ENCODE peak calls at places on chromosome 18, in five cellular contexts. One of them, this sample, is unnamed.

GRCh38 chr18:30582078-30582477 is 460.5 kb downstream of the DSC3 start:
- DNase-seq in KG1: no peak
- DNase-seq in HT1080: peak
- DNase-seq in Ammon's horn: no peak
- DNase-seq in activated CD4-positive, alpha-beta T cell treated with anti-CD3 and anti-CD28 coated beads, Interleukin-2, amount 10 ng/mL, durations not matched to agents 7 days and 5 days: no peak
- DNase-seq in this sample: no peak

GRCh38 chr18:58054041-58054733 is 10.2 kb downstream of the NEDD4L start:
- DNase-seq in KG1: no peak
- DNase-seq in HT1080: peak
- DNase-seq in activated CD4-positive, alpha-beta T cell treated with anti-CD3 and anti-CD28 coated beads, Interleukin-2, amount 10 ng/mL, durations not matched to agents 7 days and 5 days: no peak
- DNase-seq in Ammon's horn: no peak
- DNase-seq in this sample: no peak

GRCh38 chr18:22345733-22346132 is 72.0 kb downstream of the CTAGE1 start:
- DNase-seq in Ammon's horn: no peak
- DNase-seq in HT1080: no peak
- DNase-seq in KG1: no peak
- DNase-seq in activated CD4-positive, alpha-beta T cell treated with anti-CD3 and anti-CD28 coated beads, Interleukin-2, amount 10 ng/mL, durations not matched to agents 7 days and 5 days: no peak
- DNase-seq in this sample: no peak

GRCh38 chr18:48325115-48325670 is 84.0 kb downstream of the ZBTB7C start:
- DNase-seq in Ammon's horn: no peak
- DNase-seq in KG1: no peak
- DNase-seq in activated CD4-positive, alpha-beta T cell treated with anti-CD3 and anti-CD28 coated beads, Interleukin-2, amount 10 ng/mL, durations not matched to agents 7 days and 5 days: no peak
- DNase-seq in HT1080: no peak
- DNase-seq in this sample: no peak

GRCh38 chr18:10086458-10086857 is 172.6 kb downstream of the VAPA start:
- DNase-seq in activated CD4-positive, alpha-beta T cell treated with anti-CD3 and anti-CD28 coated beads, Interleukin-2, amount 10 ng/mL, durations not matched to agents 7 days and 5 days: no peak
- DNase-seq in HT1080: no peak
- DNase-seq in Ammon's horn: no peak
- DNase-seq in KG1: no peak
- DNase-seq in this sample: no peak

GRCh38 chr18:10924290-10924689 is 225.1 kb downstream of the PIEZO2 start:
- DNase-seq in activated CD4-positive, alpha-beta T cell treated with anti-CD3 and anti-CD28 coated beads, Interleukin-2, amount 10 ng/mL, durations not matched to agents 7 days and 5 days: no peak
- DNase-seq in KG1: no peak
- DNase-seq in HT1080: no peak
- DNase-seq in Ammon's horn: no peak
- DNase-seq in this sample: no peak

GRCh38 chr18:9688036-9688741 is 19.9 kb upstream of the RAB31 start:
- DNase-seq in KG1: no peak
- DNase-seq in HT1080: no peak
- DNase-seq in Ammon's horn: no peak
- DNase-seq in activated CD4-positive, alpha-beta T cell treated with anti-CD3 and anti-CD28 coated beads, Interleukin-2, amount 10 ng/mL, durations not matched to agents 7 days and 5 days: no peak
- DNase-seq in this sample: no peak

GRCh38 chr18:79200546-79201268 is 131.5 kb downstream of the ATP9B start:
- DNase-seq in HT1080: peak
- DNase-seq in activated CD4-positive, alpha-beta T cell treated with anti-CD3 and anti-CD28 coated beads, Interleukin-2, amount 10 ng/mL, durations not matched to agents 7 days and 5 days: no peak
- DNase-seq in KG1: no peak
- DNase-seq in Ammon's horn: peak
- DNase-seq in this sample: no peak

GRCh38 chr18:69759046-69759445 is 188.6 kb downstream of the CD226 start:
- DNase-seq in KG1: no peak
- DNase-seq in HT1080: no peak
- DNase-seq in Ammon's horn: no peak
- DNase-seq in activated CD4-positive, alpha-beta T cell treated with anti-CD3 and anti-CD28 coated beads, Interleukin-2, amount 10 ng/mL, durations not matched to agents 7 days and 5 days: no peak
- DNase-seq in this sample: no peak

GRCh38 chr18:23115683-23116096 is 19.6 kb upstream of the CABLES1 start:
- DNase-seq in activated CD4-positive, alpha-beta T cell treated with anti-CD3 and anti-CD28 coated beads, Interleukin-2, amount 10 ng/mL, durations not matched to agents 7 days and 5 days: no peak
- DNase-seq in KG1: no peak
- DNase-seq in Ammon's horn: no peak
- DNase-seq in HT1080: peak
- DNase-seq in this sample: no peak

GRCh38 chr18:12886498-12887126 is 2.6 kb upstream of the PTPN2 start:
- DNase-seq in activated CD4-positive, alpha-beta T cell treated with anti-CD3 and anti-CD28 coated beads, Interleukin-2, amount 10 ng/mL, durations not matched to agents 7 days and 5 days: no peak
- DNase-seq in KG1: no peak
- DNase-seq in Ammon's horn: no peak
- DNase-seq in HT1080: peak
- DNase-seq in this sample: no peak

GRCh38 chr18:76697441-76697901 is 124.9 kb upstream of the ZNF236 start:
- DNase-seq in KG1: no peak
- DNase-seq in HT1080: no peak
- DNase-seq in activated CD4-positive, alpha-beta T cell treated with anti-CD3 and anti-CD28 coated beads, Interleukin-2, amount 10 ng/mL, durations not matched to agents 7 days and 5 days: no peak
- DNase-seq in Ammon's horn: no peak
- DNase-seq in this sample: no peak

GRCh38 chr18:43081396-43081795 is 34.1 kb downstream of the RIT2 start:
- DNase-seq in Ammon's horn: no peak
- DNase-seq in HT1080: no peak
- DNase-seq in activated CD4-positive, alpha-beta T cell treated with anti-CD3 and anti-CD28 coated beads, Interleukin-2, amount 10 ng/mL, durations not matched to agents 7 days and 5 days: no peak
- DNase-seq in KG1: no peak
- DNase-seq in this sample: no peak

GRCh38 chr18:6482198-6482977 is 67.7 kb upstream of the L3MBTL4 start:
- DNase-seq in KG1: no peak
- DNase-seq in activated CD4-positive, alpha-beta T cell treated with anti-CD3 and anti-CD28 coated beads, Interleukin-2, amount 10 ng/mL, durations not matched to agents 7 days and 5 days: no peak
- DNase-seq in Ammon's horn: peak
- DNase-seq in HT1080: peak
- DNase-seq in this sample: no peak

GRCh38 chr18:22165603-22166069 is 3.8 kb upstream of the GATA6 start:
- DNase-seq in Ammon's horn: no peak
- DNase-seq in KG1: no peak
- DNase-seq in activated CD4-positive, alpha-beta T cell treated with anti-CD3 and anti-CD28 coated beads, Interleukin-2, amount 10 ng/mL, durations not matched to agents 7 days and 5 days: no peak
- DNase-seq in HT1080: no peak
- DNase-seq in this sample: no peak

GRCh38 chr18:48947102-48947501 is 3.7 kb downstream of the SMAD7 start:
- DNase-seq in KG1: no peak
- DNase-seq in HT1080: no peak
- DNase-seq in Ammon's horn: no peak
- DNase-seq in activated CD4-positive, alpha-beta T cell treated with anti-CD3 and anti-CD28 coated beads, Interleukin-2, amount 10 ng/mL, durations not matched to agents 7 days and 5 days: no peak
- DNase-seq in this sample: no peak

GRCh38 chr18:56645415-56646016 is 5.6 kb upstream of the WDR7 start:
- DNase-seq in activated CD4-positive, alpha-beta T cell treated with anti-CD3 and anti-CD28 coated beads, Interleukin-2, amount 10 ng/mL, durations not matched to agents 7 days and 5 days: peak
- DNase-seq in HT1080: no peak
- DNase-seq in Ammon's horn: no peak
- DNase-seq in KG1: no peak
- DNase-seq in this sample: no peak

GRCh38 chr18:28723506-28723905 is 546.6 kb upstream of the CDH2 start:
- DNase-seq in HT1080: no peak
- DNase-seq in Ammon's horn: no peak
- DNase-seq in activated CD4-positive, alpha-beta T cell treated with anti-CD3 and anti-CD28 coated beads, Interleukin-2, amount 10 ng/mL, durations not matched to agents 7 days and 5 days: no peak
- DNase-seq in KG1: no peak
- DNase-seq in this sample: no peak

GRCh38 chr18:12593861-12594260 is 64.0 kb downstream of the SPIRE1 start:
- DNase-seq in HT1080: no peak
- DNase-seq in KG1: no peak
- DNase-seq in activated CD4-positive, alpha-beta T cell treated with anti-CD3 and anti-CD28 coated beads, Interleukin-2, amount 10 ng/mL, durations not matched to agents 7 days and 5 days: no peak
- DNase-seq in Ammon's horn: no peak
- DNase-seq in this sample: no peak

GRCh38 chr18:32542221-32542798 is 71.6 kb upstream of the GAREM1 start:
- DNase-seq in activated CD4-positive, alpha-beta T cell treated with anti-CD3 and anti-CD28 coated beads, Interleukin-2, amount 10 ng/mL, durations not matched to agents 7 days and 5 days: no peak
- DNase-seq in Ammon's horn: no peak
- DNase-seq in KG1: no peak
- DNase-seq in HT1080: peak
- DNase-seq in this sample: no peak

GRCh38 chr18:68083131-68083530 is 566.6 kb upstream of the DSEL start:
- DNase-seq in Ammon's horn: peak
- DNase-seq in activated CD4-positive, alpha-beta T cell treated with anti-CD3 and anti-CD28 coated beads, Interleukin-2, amount 10 ng/mL, durations not matched to agents 7 days and 5 days: no peak
- DNase-seq in KG1: no peak
- DNase-seq in HT1080: no peak
- DNase-seq in this sample: peak

GRCh38 chr18:11906181-11906580 is 1.9 kb downstream of the MPPE1 start:
- DNase-seq in HT1080: no peak
- DNase-seq in Ammon's horn: no peak
- DNase-seq in KG1: no peak
- DNase-seq in activated CD4-positive, alpha-beta T cell treated with anti-CD3 and anti-CD28 coated beads, Interleukin-2, amount 10 ng/mL, durations not matched to agents 7 days and 5 days: no peak
- DNase-seq in this sample: no peak

GRCh38 chr18:10850216-10850615 is 299.2 kb downstream of the PIEZO2 start:
- DNase-seq in activated CD4-positive, alpha-beta T cell treated with anti-CD3 and anti-CD28 coated beads, Interleukin-2, amount 10 ng/mL, durations not matched to agents 7 days and 5 days: no peak
- DNase-seq in KG1: no peak
- DNase-seq in HT1080: no peak
- DNase-seq in Ammon's horn: no peak
- DNase-seq in this sample: no peak

GRCh38 chr18:37266290-37266689 is 299.3 kb downstream of the CELF4 start:
- DNase-seq in KG1: no peak
- DNase-seq in Ammon's horn: no peak
- DNase-seq in HT1080: no peak
- DNase-seq in activated CD4-positive, alpha-beta T cell treated with anti-CD3 and anti-CD28 coated beads, Interleukin-2, amount 10 ng/mL, durations not matched to agents 7 days and 5 days: no peak
- DNase-seq in this sample: no peak

GRCh38 chr18:57258131-57258777 is 94.1 kb upstream of the ST8SIA3 start:
- DNase-seq in KG1: no peak
- DNase-seq in Ammon's horn: no peak
- DNase-seq in HT1080: no peak
- DNase-seq in activated CD4-positive, alpha-beta T cell treated with anti-CD3 and anti-CD28 coated beads, Interleukin-2, amount 10 ng/mL, durations not matched to agents 7 days and 5 days: no peak
- DNase-seq in this sample: no peak

GRCh38 chr18:24234850-24235418 is 96.1 kb downstream of the CABYR start:
- DNase-seq in HT1080: no peak
- DNase-seq in activated CD4-positive, alpha-beta T cell treated with anti-CD3 and anti-CD28 coated beads, Interleukin-2, amount 10 ng/mL, durations not matched to agents 7 days and 5 days: no peak
- DNase-seq in KG1: no peak
- DNase-seq in Ammon's horn: no peak
- DNase-seq in this sample: no peak

GRCh38 chr18:27778441-27778840 is 398.5 kb downstream of the CDH2 start:
- DNase-seq in KG1: no peak
- DNase-seq in HT1080: peak
- DNase-seq in activated CD4-positive, alpha-beta T cell treated with anti-CD3 and anti-CD28 coated beads, Interleukin-2, amount 10 ng/mL, durations not matched to agents 7 days and 5 days: no peak
- DNase-seq in Ammon's horn: peak
- DNase-seq in this sample: no peak

GRCh38 chr18:49183921-49184320 is 233.2 kb upstream of the SMAD7 start:
- DNase-seq in HT1080: peak
- DNase-seq in KG1: no peak
- DNase-seq in activated CD4-positive, alpha-beta T cell treated with anti-CD3 and anti-CD28 coated beads, Interleukin-2, amount 10 ng/mL, durations not matched to agents 7 days and 5 days: no peak
- DNase-seq in Ammon's horn: no peak
- DNase-seq in this sample: no peak

GRCh38 chr18:35729971-35730668 is 148.6 kb downstream of the GALNT1 start:
- DNase-seq in activated CD4-positive, alpha-beta T cell treated with anti-CD3 and anti-CD28 coated beads, Interleukin-2, amount 10 ng/mL, durations not matched to agents 7 days and 5 days: no peak
- DNase-seq in Ammon's horn: no peak
- DNase-seq in HT1080: no peak
- DNase-seq in KG1: no peak
- DNase-seq in this sample: no peak

GRCh38 chr18:76459687-76460350 is 35.2 kb downstream of the ZNF516 start:
- DNase-seq in KG1: no peak
- DNase-seq in HT1080: peak
- DNase-seq in activated CD4-positive, alpha-beta T cell treated with anti-CD3 and anti-CD28 coated beads, Interleukin-2, amount 10 ng/mL, durations not matched to agents 7 days and 5 days: no peak
- DNase-seq in Ammon's horn: no peak
- DNase-seq in this sample: no peak

GRCh38 chr18:23967321-23968089 is 47.0 kb upstream of the TTC39C start:
- DNase-seq in HT1080: peak
- DNase-seq in KG1: peak
- DNase-seq in Ammon's horn: peak
- DNase-seq in activated CD4-positive, alpha-beta T cell treated with anti-CD3 and anti-CD28 coated beads, Interleukin-2, amount 10 ng/mL, durations not matched to agents 7 days and 5 days: peak
- DNase-seq in this sample: no peak

GRCh38 chr18:25561923-25562322 is 210.0 kb upstream of the ZNF521 start:
- DNase-seq in KG1: no peak
- DNase-seq in Ammon's horn: no peak
- DNase-seq in HT1080: no peak
- DNase-seq in activated CD4-positive, alpha-beta T cell treated with anti-CD3 and anti-CD28 coated beads, Interleukin-2, amount 10 ng/mL, durations not matched to agents 7 days and 5 days: no peak
- DNase-seq in this sample: no peak

GRCh38 chr18:29651121-29651675 is 1391.3 kb downstream of the DSC3 start:
- DNase-seq in KG1: no peak
- DNase-seq in activated CD4-positive, alpha-beta T cell treated with anti-CD3 and anti-CD28 coated beads, Interleukin-2, amount 10 ng/mL, durations not matched to agents 7 days and 5 days: no peak
- DNase-seq in HT1080: peak
- DNase-seq in Ammon's horn: no peak
- DNase-seq in this sample: peak

GRCh38 chr18:68177807-68178702 is 536.9 kb downstream of the TMX3 start:
- DNase-seq in Ammon's horn: no peak
- DNase-seq in HT1080: peak
- DNase-seq in activated CD4-positive, alpha-beta T cell treated with anti-CD3 and anti-CD28 coated beads, Interleukin-2, amount 10 ng/mL, durations not matched to agents 7 days and 5 days: no peak
- DNase-seq in KG1: no peak
- DNase-seq in this sample: peak

GRCh38 chr18:75074196-75075015 is 134.5 kb downstream of the PTGR3 start:
- DNase-seq in Ammon's horn: no peak
- DNase-seq in HT1080: no peak
- DNase-seq in KG1: no peak
- DNase-seq in activated CD4-positive, alpha-beta T cell treated with anti-CD3 and anti-CD28 coated beads, Interleukin-2, amount 10 ng/mL, durations not matched to agents 7 days and 5 days: no peak
- DNase-seq in this sample: no peak

GRCh38 chr18:22504665-22505064 is 87.0 kb upstream of the CTAGE1 start:
- DNase-seq in KG1: no peak
- DNase-seq in Ammon's horn: no peak
- DNase-seq in HT1080: peak
- DNase-seq in activated CD4-positive, alpha-beta T cell treated with anti-CD3 and anti-CD28 coated beads, Interleukin-2, amount 10 ng/mL, durations not matched to agents 7 days and 5 days: no peak
- DNase-seq in this sample: no peak

GRCh38 chr18:46623541-46623940 is 33.5 kb downstream of the LOXHD1 start:
- DNase-seq in HT1080: peak
- DNase-seq in Ammon's horn: peak
- DNase-seq in KG1: no peak
- DNase-seq in activated CD4-positive, alpha-beta T cell treated with anti-CD3 and anti-CD28 coated beads, Interleukin-2, amount 10 ng/mL, durations not matched to agents 7 days and 5 days: peak
- DNase-seq in this sample: no peak

GRCh38 chr18:45365835-45366234 is 249.4 kb upstream of the SLC14A2 start:
- DNase-seq in Ammon's horn: no peak
- DNase-seq in activated CD4-positive, alpha-beta T cell treated with anti-CD3 and anti-CD28 coated beads, Interleukin-2, amount 10 ng/mL, durations not matched to agents 7 days and 5 days: no peak
- DNase-seq in KG1: no peak
- DNase-seq in HT1080: no peak
- DNase-seq in this sample: no peak

This sample was measured in SK-N-MC.